ENCODE peak calls at places on chromosome 12, in seven cellular contexts. One of them, this sample, is unnamed. For H3K27me3, the result is how much of the 10 kb centered on the place peaks cover.

GRCh38 chr12:113886721-113887120 is 79.4 kb downstream of the RBM19 start:
- DNase-seq in HepG2: no peak
- DNase-seq in HCT116: no peak
- DNase-seq in AG04450: no peak
- DNase-seq in cardiac muscle cell: no peak
- DNase-seq in H7: no peak
- DNase-seq in GM23338: no peak
- DNase-seq in this sample: no peak

GRCh38 chr12:26188132-26188531 is 7.2 kb upstream of the SSPN start:
- DNase-seq in HepG2: no peak
- DNase-seq in HCT116: no peak
- DNase-seq in AG04450: peak
- DNase-seq in cardiac muscle cell: no peak
- DNase-seq in H7: no peak
- DNase-seq in GM23338: no peak
- DNase-seq in this sample: no peak

GRCh38 chr12:45268672-45269406 is 52.9 kb downstream of the ANO6 start:
- DNase-seq in HepG2: peak
- DNase-seq in HCT116: peak
- DNase-seq in AG04450: peak
- DNase-seq in cardiac muscle cell: peak
- DNase-seq in H7: peak
- DNase-seq in GM23338: peak
- DNase-seq in this sample: peak

GRCh38 chr12:124921200-124922008 is 7.0 kb upstream of the UBC start:
- DNase-seq in HepG2: peak
- DNase-seq in HCT116: no peak
- DNase-seq in AG04450: no peak
- DNase-seq in cardiac muscle cell: peak
- DNase-seq in H7: peak
- DNase-seq in GM23338: peak
- DNase-seq in this sample: peak

GRCh38 chr12:124727244-124727673 is 136.4 kb downstream of the SCARB1 start:
- DNase-seq in HepG2: peak
- DNase-seq in HCT116: peak
- DNase-seq in AG04450: no peak
- DNase-seq in cardiac muscle cell: no peak
- DNase-seq in H7: no peak
- DNase-seq in GM23338: no peak
- DNase-seq in this sample: peak

GRCh38 chr12:110279561-110279960 is 1.5 kb upstream of the ATP2A2 start:
- DNase-seq in HepG2: no peak
- DNase-seq in HCT116: no peak
- DNase-seq in AG04450: no peak
- DNase-seq in cardiac muscle cell: peak
- DNase-seq in H7: peak
- DNase-seq in GM23338: peak
- DNase-seq in this sample: no peak

GRCh38 chr12:94149781-94150482 is 1.6 kb downstream of the PLXNC1 start:
- DNase-seq in HepG2: no peak
- DNase-seq in HCT116: no peak
- DNase-seq in AG04450: no peak
- DNase-seq in cardiac muscle cell: peak
- DNase-seq in H7: peak
- DNase-seq in GM23338: peak
- DNase-seq in this sample: no peak

GRCh38 chr12:71755146-71755892 is 656 bp downstream of the RAB21 start:
- DNase-seq in HepG2: peak
- DNase-seq in HCT116: no peak
- DNase-seq in AG04450: no peak
- DNase-seq in cardiac muscle cell: peak
- DNase-seq in H7: no peak
- DNase-seq in GM23338: peak
- DNase-seq in this sample: peak

GRCh38 chr12:5432011-5432400 is at the start of gene NTF3:
- DNase-seq in HepG2: no peak
- DNase-seq in HCT116: no peak
- DNase-seq in AG04450: peak
- DNase-seq in cardiac muscle cell: peak
- DNase-seq in H7: peak
- DNase-seq in GM23338: peak
- DNase-seq in this sample: peak

GRCh38 chr12:125240717-125241116 is 175.5 kb downstream of the AACS start:
- DNase-seq in HepG2: no peak
- DNase-seq in HCT116: no peak
- DNase-seq in AG04450: no peak
- DNase-seq in cardiac muscle cell: no peak
- DNase-seq in H7: no peak
- DNase-seq in GM23338: no peak
- DNase-seq in this sample: no peak

GRCh38 chr12:116376354-116377193 is 99.1 kb upstream of the MED13L start:
- DNase-seq in HepG2: no peak
- DNase-seq in HCT116: no peak
- DNase-seq in AG04450: no peak
- DNase-seq in cardiac muscle cell: no peak
- DNase-seq in H7: no peak
- DNase-seq in GM23338: no peak
- DNase-seq in this sample: no peak

GRCh38 chr12:27924350-27925140 is 48.0 kb downstream of the PTHLH start:
- DNase-seq in HepG2: no peak
- DNase-seq in HCT116: no peak
- DNase-seq in AG04450: no peak
- DNase-seq in cardiac muscle cell: no peak
- DNase-seq in H7: no peak
- DNase-seq in GM23338: no peak
- DNase-seq in this sample: no peak

GRCh38 chr12:26872623-26873022 is 39.6 kb upstream of the ITPR2 start:
- DNase-seq in HepG2: no peak
- DNase-seq in HCT116: no peak
- DNase-seq in AG04450: no peak
- DNase-seq in cardiac muscle cell: no peak
- DNase-seq in H7: no peak
- DNase-seq in GM23338: no peak
- DNase-seq in this sample: no peak

GRCh38 chr12:78431931-78432330 is 432.6 kb upstream of the SYT1 start:
- DNase-seq in HepG2: no peak
- DNase-seq in HCT116: no peak
- DNase-seq in AG04450: no peak
- DNase-seq in cardiac muscle cell: no peak
- DNase-seq in H7: no peak
- DNase-seq in GM23338: no peak
- DNase-seq in this sample: no peak

GRCh38 chr12:48281811-48282210 is 68.9 kb downstream of the ZNF641 start:
- DNase-seq in HepG2: no peak
- DNase-seq in HCT116: no peak
- DNase-seq in AG04450: no peak
- DNase-seq in cardiac muscle cell: no peak
- DNase-seq in H7: no peak
- DNase-seq in GM23338: no peak
- DNase-seq in this sample: no peak

GRCh38 chr12:5808956-5809355 is 136.1 kb downstream of the ANO2 start:
- DNase-seq in HepG2: no peak
- DNase-seq in HCT116: peak
- DNase-seq in AG04450: no peak
- DNase-seq in cardiac muscle cell: no peak
- DNase-seq in H7: no peak
- DNase-seq in GM23338: no peak
- DNase-seq in this sample: no peak

GRCh38 chr12:49974677-49975369 is 2.1 kb downstream of the AQP6 start:
- DNase-seq in HepG2: no peak
- DNase-seq in HCT116: no peak
- DNase-seq in AG04450: no peak
- DNase-seq in cardiac muscle cell: no peak
- DNase-seq in H7: peak
- DNase-seq in GM23338: no peak
- DNase-seq in this sample: no peak

GRCh38 chr12:132639996-132640520 is 21.5 kb downstream of the P2RX2 start:
- DNase-seq in HepG2: no peak
- DNase-seq in HCT116: no peak
- DNase-seq in AG04450: no peak
- DNase-seq in cardiac muscle cell: no peak
- DNase-seq in H7: no peak
- DNase-seq in GM23338: no peak
- DNase-seq in this sample: no peak

GRCh38 chr12:132641811-132642650 is 23.5 kb downstream of the P2RX2 start:
- DNase-seq in HepG2: no peak
- DNase-seq in HCT116: no peak
- DNase-seq in AG04450: no peak
- DNase-seq in cardiac muscle cell: no peak
- DNase-seq in H7: no peak
- DNase-seq in GM23338: no peak
- DNase-seq in this sample: no peak

GRCh38 chr12:132642846-132643835 is 24.6 kb downstream of the P2RX2 start:
- DNase-seq in HepG2: no peak
- DNase-seq in HCT116: no peak
- DNase-seq in AG04450: no peak
- DNase-seq in cardiac muscle cell: no peak
- DNase-seq in H7: no peak
- DNase-seq in GM23338: no peak
- DNase-seq in this sample: no peak

GRCh38 chr12:132638541-132639408 is 20.2 kb downstream of the P2RX2 start:
- DNase-seq in HepG2: peak
- DNase-seq in HCT116: no peak
- DNase-seq in AG04450: peak
- DNase-seq in cardiac muscle cell: peak
- DNase-seq in H7: peak
- DNase-seq in GM23338: peak
- DNase-seq in this sample: peak

DNA sequence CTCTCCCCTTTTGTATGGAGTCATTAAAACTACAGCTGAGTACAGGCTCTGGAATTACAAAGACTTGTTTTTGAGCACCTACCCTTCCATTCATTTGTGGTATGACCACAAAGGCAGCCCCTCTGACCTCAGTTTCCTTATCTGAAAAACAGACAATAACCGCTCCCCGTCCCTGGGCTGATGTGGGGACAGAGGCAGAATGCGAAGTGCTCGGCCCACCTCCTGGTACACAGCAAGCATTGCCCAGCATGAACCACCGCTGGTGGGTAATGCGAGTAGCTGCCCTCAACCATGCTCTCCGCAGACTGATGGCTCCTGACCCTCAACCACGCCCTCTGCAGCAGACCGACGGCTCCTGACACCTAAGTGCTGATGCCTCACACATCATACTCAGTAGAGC is 22.4 kb downstream of the P2RX2 start:
- DNase-seq in HepG2: no peak
- DNase-seq in HCT116: no peak
- DNase-seq in AG04450: no peak
- DNase-seq in cardiac muscle cell: no peak
- DNase-seq in H7: no peak
- DNase-seq in GM23338: no peak
- DNase-seq in this sample: no peak
- H3K4me3 ChIP-seq in HepG2: no peak
- H3K4me3 ChIP-seq in HCT116: no peak
- H3K4me3 ChIP-seq in AG04450: no peak
- H3K4me3 ChIP-seq in cardiac muscle cell: no peak
- H3K4me3 ChIP-seq in H7: no peak
- H3K4me3 ChIP-seq in GM23338: no peak
- H3K4me3 ChIP-seq in this sample: no peak

GRCh38 chr12:117845271-117845904 is 123.4 kb downstream of the KSR2 start:
- DNase-seq in HepG2: no peak
- DNase-seq in HCT116: no peak
- DNase-seq in AG04450: no peak
- DNase-seq in cardiac muscle cell: no peak
- DNase-seq in H7: no peak
- DNase-seq in GM23338: no peak
- DNase-seq in this sample: no peak
- H3K27me3 ChIP-seq in HepG2: under half
- H3K27me3 ChIP-seq in HCT116: under half
- H3K27me3 ChIP-seq in AG04450: under half
- H3K27me3 ChIP-seq in cardiac muscle cell: under half
- H3K27me3 ChIP-seq in H7: under half
- H3K27me3 ChIP-seq in GM23338: under half
- H3K27me3 ChIP-seq in this sample: under half

DNA sequence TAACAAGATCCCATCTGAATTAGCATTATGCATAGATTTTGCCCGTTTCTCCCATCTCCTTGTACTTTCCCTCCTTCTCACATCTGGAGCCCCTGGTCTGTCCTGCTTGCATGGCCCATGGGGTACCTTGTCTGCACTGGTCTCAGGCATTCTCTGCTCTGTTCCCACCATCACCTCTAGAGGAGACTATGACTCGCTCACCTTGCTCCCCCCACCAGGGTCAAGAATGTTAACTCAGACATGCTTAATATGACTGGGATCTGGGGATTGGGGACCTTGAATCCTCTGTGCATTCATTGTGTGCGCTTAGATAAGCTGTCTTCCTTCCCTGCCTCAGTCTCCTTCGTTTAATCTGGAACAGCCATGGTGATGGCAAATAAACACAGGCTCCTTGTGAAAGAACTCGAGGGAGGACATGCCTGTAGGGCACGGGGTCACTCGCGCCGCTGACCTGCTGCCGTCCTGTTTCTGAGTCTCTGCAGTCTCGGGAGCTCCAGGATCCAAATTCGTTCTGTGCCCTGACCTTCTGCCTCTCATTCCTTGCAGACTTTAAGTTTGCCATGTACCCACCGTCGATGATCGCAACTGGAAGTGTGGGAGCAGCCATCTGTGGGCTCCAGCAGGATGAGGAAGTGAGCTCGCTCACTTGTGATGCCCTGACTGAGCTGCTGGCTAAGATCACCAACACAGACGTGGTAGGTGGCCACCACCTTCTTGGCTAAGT is 14.9 kb downstream of the CCND2 start:
- DNase-seq in HepG2: no peak
- DNase-seq in HCT116: no peak
- DNase-seq in AG04450: no peak
- DNase-seq in cardiac muscle cell: no peak
- DNase-seq in H7: peak
- DNase-seq in GM23338: no peak
- DNase-seq in this sample: no peak
- H3K4me3 ChIP-seq in HepG2: no peak
- H3K4me3 ChIP-seq in HCT116: no peak
- H3K4me3 ChIP-seq in AG04450: no peak
- H3K4me3 ChIP-seq in cardiac muscle cell: no peak
- H3K4me3 ChIP-seq in H7: no peak
- H3K4me3 ChIP-seq in GM23338: no peak
- H3K4me3 ChIP-seq in this sample: no peak

GRCh38 chr12:57736743-57737466 is 1.6 kb downstream of the AGAP2 start:
- DNase-seq in HepG2: no peak
- DNase-seq in HCT116: no peak
- DNase-seq in AG04450: no peak
- DNase-seq in cardiac muscle cell: no peak
- DNase-seq in H7: peak
- DNase-seq in GM23338: peak
- DNase-seq in this sample: no peak

GRCh38 chr12:57738661-57739237 is at the start of gene AGAP2:
- DNase-seq in HepG2: no peak
- DNase-seq in HCT116: no peak
- DNase-seq in AG04450: no peak
- DNase-seq in cardiac muscle cell: peak
- DNase-seq in H7: peak
- DNase-seq in GM23338: peak
- DNase-seq in this sample: no peak

GRCh38 chr12:57737467-57738141 is 938 bp downstream of the AGAP2 start:
- DNase-seq in HepG2: no peak
- DNase-seq in HCT116: no peak
- DNase-seq in AG04450: no peak
- DNase-seq in cardiac muscle cell: peak
- DNase-seq in H7: peak
- DNase-seq in GM23338: peak
- DNase-seq in this sample: no peak

GRCh38 chr12:57739387-57739786 is 845 bp upstream of the AGAP2 start:
- DNase-seq in HepG2: no peak
- DNase-seq in HCT116: no peak
- DNase-seq in AG04450: no peak
- DNase-seq in cardiac muscle cell: no peak
- DNase-seq in H7: no peak
- DNase-seq in GM23338: no peak
- DNase-seq in this sample: no peak

GRCh38 chr12:57738142-57738474 is 434 bp downstream of the AGAP2 start:
- DNase-seq in HepG2: no peak
- DNase-seq in HCT116: no peak
- DNase-seq in AG04450: no peak
- DNase-seq in cardiac muscle cell: no peak
- DNase-seq in H7: no peak
- DNase-seq in GM23338: no peak
- DNase-seq in this sample: no peak
- H3K27me3 ChIP-seq in HepG2: under half
- H3K27me3 ChIP-seq in HCT116: under half
- H3K27me3 ChIP-seq in AG04450: half or more
- H3K27me3 ChIP-seq in cardiac muscle cell: half or more
- H3K27me3 ChIP-seq in H7: half or more
- H3K27me3 ChIP-seq in GM23338: half or more
- H3K27me3 ChIP-seq in this sample: under half